ENCODE peak calls at places on chromosomes 16 and 17, in four cellular contexts. G is AG04450, N is dorsolateral prefrontal cortex, R is hepatocyte. C is an unnamed sample.
A peak's percentile ranks its signal among the peaks of the same experiment; 100 is the strongest.

GRCh38 chr17:17351901-17352781 is 49.0 kb downstream of the NT5M start:
- DNase-seq in G (no peak), N (peak; percentile 66), R (peak; percentile 48), C (no peak)

GRCh38 chr17:50626037-50626574 is 8.6 kb upstream of the ABCC3 start:
- DNase-seq in G (peak; percentile 37), N (peak; percentile 55), R (peak; percentile 85), C (peak; percentile 32)

GRCh38 chr17:1005361-1005946 is 8.5 kb downstream of the TIMM22 start:
- DNase-seq in G (no peak), N (peak; percentile 82), R (peak; percentile 53), C (no peak)

GRCh38 chr17:30964878-30965277 is 6.0 kb upstream of the RNF135 start:
- DNase-seq in G (no peak), N (no peak), R (no peak), C (no peak)

GRCh38 chr17:62760059-62760887 is 47.8 kb downstream of the MARCHF10 start:
- DNase-seq in G (no peak), N (no peak), R (no peak), C (no peak)

GRCh38 chr17:29546834-29547233 is 20.0 kb downstream of the ABHD15 start:
- DNase-seq in G (no peak), N (no peak), R (no peak), C (no peak)

GRCh38 chr16:57024894-57025680 is 35.7 kb downstream of the NLRC5 start:
- DNase-seq in G (no peak), N (no peak), R (no peak), C (no peak)

GRCh38 chr16:67720236-67720635 is 1.1 kb upstream of the GFOD2 start:
- DNase-seq in G (no peak), N (no peak), R (no peak), C (no peak)

GRCh38 chr16:85252461-85252860 is 140.2 kb upstream of the CIBAR2 start:
- DNase-seq in G (no peak), N (no peak), R (no peak), C (no peak)

GRCh38 chr16:67055712-67056487 is 27.0 kb downstream of the CBFB start:
- DNase-seq in G (peak; percentile 81), N (no peak), R (peak; percentile 71), C (no peak)

GRCh38 chr16:1674751-1675664 is 3.1 kb upstream of the JPT2 start:
- DNase-seq in G (peak; percentile 27), N (no peak), R (no peak), C (no peak)

GRCh38 chr16:30382398-30383015 is at the start of gene SEPTIN1:
- DNase-seq in G (no peak), N (no peak), R (no peak), C (no peak)

DNA sequence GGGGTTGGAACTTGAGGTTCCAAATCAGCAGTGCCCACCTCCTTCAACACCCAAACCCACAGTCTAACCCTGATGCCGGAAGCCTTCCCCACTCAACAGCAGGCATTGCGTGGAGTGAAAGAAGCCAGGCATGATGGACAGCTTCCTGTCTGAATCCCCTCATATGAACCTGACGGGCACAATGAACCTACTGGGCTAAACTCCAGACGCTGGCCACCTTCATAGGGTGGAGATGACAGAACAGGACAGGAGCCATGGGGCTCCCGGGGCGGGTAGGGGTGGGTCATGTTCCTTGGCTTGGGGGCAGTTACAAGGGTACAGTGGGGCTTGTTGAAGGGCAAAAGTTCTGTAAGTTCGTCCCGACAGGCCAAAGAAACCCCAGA is 460 bp upstream of the HSBP1 start:
- DNase-seq in G (no peak), N (no peak), R (no peak), C (no peak)
- H3K27ac ChIP-seq in G (no peak overlapping the region), N (peak overlapping the region; percentile 72), R (no peak overlapping the region), C (peak overlapping the region; percentile 82)

GRCh38 chr17:77353684-77354419 is 213.1 kb downstream of the SEC14L1 start:
- DNase-seq in G (no peak), N (no peak), R (no peak), C (no peak)

GRCh38 chr17:77356690-77357201 is 216.0 kb downstream of the SEC14L1 start:
- DNase-seq in G (no peak), N (no peak), R (peak; percentile 10), C (no peak)

GRCh38 chr17:77356109-77356689 is 215.4 kb downstream of the SEC14L1 start:
- DNase-seq in G (no peak), N (no peak), R (no peak), C (no peak)

GRCh38 chr17:77354420-77354720 is 213.6 kb downstream of the SEC14L1 start:
- DNase-seq in G (no peak), N (no peak), R (no peak), C (no peak)

GRCh38 chr17:77354721-77355455 is 214.1 kb downstream of the SEC14L1 start:
- DNase-seq in G (peak; percentile 90), N (peak; percentile 3), R (peak; percentile 58), C (no peak)
- H3K27ac ChIP-seq in G (peak overlapping the region; percentile 98), N (no peak overlapping the region), R (peak overlapping the region; percentile 62), C (no peak overlapping the region)

DNA sequence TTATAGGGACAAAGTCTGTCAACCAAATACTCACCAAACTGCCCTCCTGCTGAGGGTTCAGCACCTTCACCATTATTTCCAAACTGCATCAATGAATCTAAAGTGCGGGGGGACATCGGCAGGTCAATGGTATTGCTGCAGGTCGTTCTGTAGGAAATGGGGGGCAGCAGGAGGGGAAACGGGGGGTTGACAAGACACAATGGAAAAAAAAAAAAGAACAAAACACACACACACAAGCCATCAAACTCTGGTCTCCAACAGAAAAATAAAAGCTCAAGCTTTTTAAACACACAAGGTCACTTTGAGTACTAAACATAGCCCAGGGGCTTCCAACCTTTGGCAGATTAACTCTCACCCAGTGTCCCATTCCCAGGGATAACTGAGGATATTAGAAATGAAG is 28.5 kb downstream of the STAT5A start:
- DNase-seq in G (no peak), N (no peak), R (no peak), C (no peak)
- H3K27ac ChIP-seq in G (no peak overlapping the region), N (no peak overlapping the region), R (peak overlapping the region; percentile 31), C (no peak overlapping the region)

DNA sequence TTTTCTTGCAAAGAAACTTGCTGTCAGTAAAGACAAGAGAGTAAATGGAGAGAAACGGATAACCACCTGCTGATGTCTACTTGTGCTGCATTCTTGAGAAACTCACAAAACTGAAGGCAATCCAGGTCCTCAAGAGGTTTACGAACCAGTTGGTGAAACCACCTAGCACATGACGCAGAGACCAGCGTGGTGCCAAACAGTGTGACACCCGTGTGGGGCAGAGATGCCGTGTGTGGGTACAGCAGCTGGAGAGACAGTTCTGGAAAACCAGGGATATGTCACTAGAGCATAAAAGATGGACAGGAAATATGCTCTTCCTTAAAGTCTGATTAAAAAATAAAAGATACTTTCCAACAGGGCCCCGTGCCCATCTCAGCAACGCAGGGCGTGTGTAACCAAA is 110.0 kb downstream of the ZFHX3 start:
- DNase-seq in G (no peak), N (no peak), R (no peak), C (no peak)
- H3K27ac ChIP-seq in G (no peak overlapping the region), N (peak overlapping the region; percentile 39), R (peak overlapping the region; percentile 45), C (no peak overlapping the region)

C was measured in substantia nigra.